ENCODE peak calls at places on chromosomes 1 and 21, in six cellular contexts. H is Peyer's patch; I is HepG2; E is astrocyte; P is CD8-positive, alpha-beta T cell; Y is IMR-90. Q is an unnamed sample.

GRCh38 chr1:69987881-69988280 is 217.5 kb downstream of the LRRC40 start:
- DNase-seq in P (no peak), H (no peak), Y (no peak), E (no peak), I (no peak), Q (no peak)

GRCh38 chr1:31633117-31633516 is 11.6 kb downstream of the PEF1 start:
- DNase-seq in E (no peak), Y (no peak), P (no peak), I (peak; percentile 24), H (no peak), Q (no peak)

GRCh38 chr1:3237570-3237969 is 168.6 kb downstream of the PRDM16 start:
- DNase-seq in P (no peak), H (peak; percentile 74), I (no peak), E (no peak), Y (no peak), Q (no peak)

GRCh38 chr1:79568411-79568810 is 561.9 kb upstream of the ADGRL4 start:
- DNase-seq in E (peak; percentile 13), I (no peak), P (no peak), H (no peak), Y (peak; percentile 51), Q (peak; percentile 53)

GRCh38 chr1:101185421-101185820 is 51.4 kb upstream of the S1PR1 start:
- DNase-seq in H (no peak), P (no peak), I (no peak), E (peak; percentile 65), Y (peak; percentile 62), Q (no peak)

GRCh38 chr1:156155760-156156495 is 2.5 kb downstream of the SEMA4A start:
- DNase-seq in E (no peak), Y (no peak), I (no peak), H (no peak), P (no peak), Q (no peak)

GRCh38 chr1:243421784-243422183 is 165.9 kb downstream of the SDCCAG8 start:
- DNase-seq in P (no peak), Y (peak; percentile 85), H (no peak), I (no peak), E (peak; percentile 91), Q (peak; percentile 64)

GRCh38 chr1:115781343-115781742 is 12.8 kb upstream of the CASQ2 start:
- DNase-seq in P (no peak), I (no peak), H (no peak), Y (no peak), E (peak; percentile 16), Q (peak; percentile 87)

GRCh38 chr21:15976807-15977206 is 247.0 kb downstream of the USP25 start:
- DNase-seq in Y (no peak), E (no peak), P (no peak), I (no peak), H (no peak), Q (no peak)

GRCh38 chr1:56531624-56532358 is 47.6 kb downstream of the PLPP3 start:
- DNase-seq in Y (no peak), E (no peak), I (no peak), H (no peak), P (no peak), Q (no peak)

GRCh38 chr1:10662090-10662688 is 134.3 kb downstream of the CASZ1 start:
- DNase-seq in Y (no peak), H (no peak), I (no peak), P (no peak), E (no peak), Q (no peak)

GRCh38 chr1:173479649-173480048 is 2.5 kb downstream of the PRDX6 start:
- DNase-seq in E (peak; percentile 23), Y (peak; percentile 32), P (no peak), H (no peak), I (no peak), Q (no peak)

GRCh38 chr1:207140536-207140935 is 36.5 kb downstream of the C4BPA start:
- DNase-seq in H (no peak), E (no peak), Y (no peak), P (no peak), I (no peak), Q (peak; percentile 27)

GRCh38 chr1:231931846-231932454 is 305.4 kb downstream of the DISC1 start:
- DNase-seq in E (no peak), H (no peak), I (no peak), P (no peak), Y (no peak), Q (no peak)

GRCh38 chr1:213585402-213585801 is 402.4 kb upstream of the PROX1 start:
- DNase-seq in H (peak; percentile 59), E (no peak), Y (no peak), I (no peak), P (no peak), Q (no peak)

GRCh38 chr1:226308166-226308722 is 720 bp downstream of the LIN9 start:
- DNase-seq in H (no peak), Y (no peak), E (no peak), I (no peak), P (peak; percentile 23), Q (no peak)

GRCh38 chr1:10353282-10353681 is 45.6 kb upstream of the PGD start:
- DNase-seq in I (no peak), Y (no peak), P (no peak), H (no peak), E (no peak), Q (no peak)

GRCh38 chr21:15964181-15964855 is 234.5 kb downstream of the USP25 start:
- DNase-seq in E (peak; percentile 49), I (no peak), P (no peak), Y (no peak), H (no peak), Q (peak; percentile 15)

GRCh38 chr1:175146535-175147213 is 45.9 kb downstream of the KIAA0040 start:
- DNase-seq in E (peak; percentile 7), Y (peak; percentile 28), P (peak; percentile 51), I (peak; percentile 31), H (peak; percentile 71), Q (no peak)

GRCh38 chr1:106754957-106755356 is 301.5 kb upstream of the PRMT6 start:
- DNase-seq in E (no peak), I (no peak), Y (no peak), P (no peak), H (no peak), Q (no peak)

GRCh38 chr1:153260473-153260979 is 1.0 kb downstream of the LORICRIN start:
- DNase-seq in P (no peak), I (no peak), E (peak; percentile 6), H (no peak), Y (no peak), Q (no peak)
- H3K27me3 ChIP-seq in P (peaks cover 12% of the 10 kb centered on the region), I (peaks cover 6% of the 10 kb centered on the region), E (peaks cover 36% of the 10 kb centered on the region), H (peaks cover 18% of the 10 kb centered on the region), Y (peaks cover 27% of the 10 kb centered on the region), Q (peaks cover 86% of the 10 kb centered on the region)

GRCh38 chr21:34179204-34179935 is 106.0 kb downstream of the MRPS6 start:
- DNase-seq in I (no peak), P (no peak), Y (no peak), E (no peak), H (no peak), Q (no peak)
- H3K4me1 ChIP-seq in I (peaks cover 42% of the 10 kb centered on the region), P (no peaks in the 10 kb centered on the region), Y (no peaks in the 10 kb centered on the region), E (no peaks in the 10 kb centered on the region), H (no peaks in the 10 kb centered on the region), Q (no peaks in the 10 kb centered on the region)

GRCh38 chr1:205600085-205600484 is 31.7 kb downstream of the ELK4 start:
- DNase-seq in P (no peak), I (no peak), H (no peak), E (peak; percentile 76), Y (peak; percentile 81), Q (no peak)
- TF ChIP-seq CTCF in P (no peak), I (no peak), H (no peak), E (peak; percentile 17), Y (peak; percentile 43), Q (peak; percentile 58)

DNA sequence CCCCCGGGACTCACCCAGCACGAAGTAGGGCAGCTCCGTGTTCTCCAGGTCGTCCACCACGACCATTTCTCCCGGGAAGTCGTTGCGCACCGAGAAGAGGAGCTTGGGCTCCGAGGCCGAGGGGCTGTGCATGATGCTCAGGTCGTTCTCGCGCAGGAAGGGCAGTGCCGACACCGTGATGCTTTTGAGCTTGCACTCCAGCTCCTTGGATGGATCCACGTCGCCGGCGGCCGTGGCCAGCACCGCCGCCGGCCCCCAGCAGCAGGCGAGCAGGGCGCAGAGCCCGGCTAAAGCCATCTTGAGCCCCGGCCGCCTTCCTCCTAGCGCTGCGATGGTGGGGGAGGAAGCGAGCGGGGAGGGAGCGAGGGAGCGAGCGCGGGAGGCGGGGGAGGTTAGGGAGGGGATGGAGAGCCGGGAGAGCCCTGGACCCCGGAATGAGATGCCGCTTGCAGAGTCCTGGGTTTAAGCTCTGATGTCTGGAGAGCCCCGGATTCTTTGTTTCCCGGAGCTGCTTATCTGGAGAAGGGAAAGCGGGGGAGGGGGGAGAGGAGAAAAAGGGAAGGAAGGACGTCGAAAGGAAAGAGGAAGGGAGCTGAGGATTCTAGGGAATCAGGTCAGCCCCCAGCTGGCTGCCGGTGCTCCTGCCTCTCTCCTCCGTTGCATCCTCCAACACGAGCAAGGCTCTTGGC is at the start of gene ASTN1:
- DNase-seq in P (no peak), E (no peak), Y (no peak), H (no peak), I (no peak), Q (no peak)
- H3K27me3 ChIP-seq in P (no peaks in the 10 kb centered on the region), E (peaks cover 51% of the 10 kb centered on the region), Y (peaks cover 28% of the 10 kb centered on the region), H (peaks cover 5% of the 10 kb centered on the region), I (no peaks in the 10 kb centered on the region), Q (peaks cover 100% of the 10 kb centered on the region)

GRCh38 chr1:196623079-196623478 is 14.8 kb upstream of the KCNT2 start:
- DNase-seq in I (no peak), E (no peak), P (no peak), Y (no peak), H (no peak), Q (no peak)

GRCh38 chr1:196628838-196629237 is 20.6 kb upstream of the KCNT2 start:
- DNase-seq in H (no peak), E (no peak), P (no peak), I (no peak), Y (no peak), Q (no peak)
- H3K4me1 ChIP-seq in H (no peaks in the 10 kb centered on the region), E (no peaks in the 10 kb centered on the region), P (no peaks in the 10 kb centered on the region), I (no peaks in the 10 kb centered on the region), Y (no peaks in the 10 kb centered on the region), Q (no peaks in the 10 kb centered on the region)

GRCh38 chr1:24118410-24119242 is 6.7 kb upstream of the MYOM3 start:
- DNase-seq in I (peak; percentile 75), E (no peak), H (peak; percentile 85), Y (no peak), P (no peak), Q (no peak)

GRCh38 chr1:24114753-24115152 is 2.8 kb upstream of the MYOM3 start:
- DNase-seq in Y (no peak), P (no peak), H (peak; percentile 37), E (no peak), I (peak; percentile 71), Q (no peak)

GRCh38 chr1:24117722-24118409 is 5.9 kb upstream of the MYOM3 start:
- DNase-seq in I (peak; percentile 54), E (peak; percentile 63), H (peak; percentile 75), Y (peak; percentile 40), P (no peak), Q (peak; percentile 80)

GRCh38 chr1:24119489-24119858 is 7.5 kb upstream of the MYOM3 start:
- DNase-seq in E (no peak), H (no peak), I (no peak), P (no peak), Y (no peak), Q (no peak)

GRCh38 chr1:24117132-24117531 is 5.2 kb upstream of the MYOM3 start:
- DNase-seq in H (no peak), Y (no peak), I (no peak), E (no peak), P (no peak), Q (no peak)
- TF ChIP-seq CTCF in H (no peak), Y (no peak), I (no peak), E (no peak), P (no peak), Q (no peak)

Q was measured in foreskin keratinocyte.